ENCODE peak calls at places on chromosome 4, in six cellular contexts. Q is A549, D is ovary, Y is nephron progenitor cell, W is transverse colon, E is fibroblast of lung. L is an unnamed sample.

GRCh38 chr4:3636628-3637320 is 104.6 kb upstream of the LRPAP1 start:
- DNase-seq in Q (no peak), D (no peak), Y (no peak), W (no peak), E (no peak), L (no peak)

GRCh38 chr4:127134490-127134889 is 498.3 kb upstream of the INTU start:
- DNase-seq in Q (no peak), D (no peak), Y (no peak), W (no peak), E (no peak), L (no peak)

GRCh38 chr4:130238121-130238520 is 1142.2 kb downstream of the C4orf33 start:
- DNase-seq in Q (no peak), D (no peak), Y (no peak), W (no peak), E (peak), L (peak)

GRCh38 chr4:114615435-114615834 is 16.8 kb downstream of the UGT8 start:
- DNase-seq in Q (no peak), D (no peak), Y (no peak), W (no peak), E (no peak), L (no peak)

GRCh38 chr4:153522800-153523089 is 56.6 kb downstream of the TMEM131L start:
- DNase-seq in Q (no peak), D (no peak), Y (no peak), W (no peak), E (no peak), L (no peak)

GRCh38 chr4:99824070-99824599 is 7.5 kb downstream of the DAPP1 start:
- DNase-seq in Q (no peak), D (no peak), Y (no peak), W (no peak), E (no peak), L (no peak)

GRCh38 chr4:186621959-186622553 is 66.7 kb upstream of the MTNR1A start:
- DNase-seq in Q (no peak), D (no peak), Y (no peak), W (no peak), E (peak), L (peak)

GRCh38 chr4:80529021-80529420 is 193.5 kb downstream of the CFAP299 start:
- DNase-seq in Q (no peak), D (no peak), Y (no peak), W (no peak), E (no peak), L (no peak)

GRCh38 chr4:141409556-141409955 is 188.9 kb downstream of the ZNF330 start:
- DNase-seq in Q (no peak), D (no peak), Y (no peak), W (no peak), E (no peak), L (no peak)

GRCh38 chr4:141402696-141403095 is 182.0 kb downstream of the ZNF330 start:
- DNase-seq in Q (no peak), D (no peak), Y (no peak), W (no peak), E (no peak), L (no peak)

GRCh38 chr4:141406237-141406636 is 185.5 kb downstream of the ZNF330 start:
- DNase-seq in Q (no peak), D (no peak), Y (no peak), W (no peak), E (no peak), L (no peak)

DNA sequence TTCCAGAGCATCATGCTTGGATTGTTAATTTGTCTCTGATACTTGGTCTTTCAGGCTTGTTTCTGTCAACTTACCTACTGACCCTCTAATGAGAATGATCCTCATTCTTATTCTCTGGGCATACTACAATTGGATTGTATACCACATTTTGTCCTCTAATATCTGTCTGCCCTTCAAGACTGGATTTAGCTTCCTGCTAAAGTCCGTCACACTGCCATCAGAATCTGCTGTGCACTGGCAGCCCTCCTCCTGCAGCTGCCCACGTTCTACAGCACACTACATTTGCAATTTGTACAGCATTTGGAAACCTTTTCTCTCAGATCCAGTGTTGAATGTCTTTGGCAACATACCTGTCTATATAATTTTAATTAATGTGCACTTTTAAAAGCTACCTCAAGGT is 183.1 kb downstream of the ZNF330 start:
- DNase-seq in Q (no peak), D (no peak), Y (no peak), W (no peak), E (no peak), L (no peak)
- TF ChIP-seq CTCF in Q (no peak), D (no peak), Y (no peak), W (no peak), E (no peak), L (no peak)

GRCh38 chr4:94131212-94131611 is 76.5 kb upstream of the SMARCAD1 start:
- DNase-seq in Q (no peak), D (no peak), Y (no peak), W (no peak), E (no peak), L (no peak)

GRCh38 chr4:94127707-94128328 is 79.8 kb upstream of the SMARCAD1 start:
- DNase-seq in Q (peak), D (no peak), Y (no peak), W (no peak), E (peak), L (peak)

DNA sequence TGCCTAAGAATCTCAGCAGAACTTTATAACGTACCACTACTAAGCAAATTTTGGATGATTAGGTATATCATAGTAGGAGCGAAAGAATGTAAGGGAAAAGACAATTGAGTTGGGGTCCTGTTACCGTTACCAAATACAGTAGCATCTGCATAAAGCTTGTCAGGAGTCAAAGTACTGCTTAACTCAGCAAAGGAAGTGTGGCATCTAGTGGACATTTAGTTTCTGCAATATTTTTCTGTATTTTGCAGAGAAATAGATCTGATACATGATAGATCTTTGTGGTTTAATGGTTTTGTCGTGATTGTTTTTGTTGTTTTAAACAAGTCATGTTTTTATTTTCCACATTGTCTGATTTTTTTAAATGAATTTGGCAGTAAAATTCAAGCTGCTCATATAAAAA is 81.0 kb upstream of the SMARCAD1 start:
- DNase-seq in Q (no peak), D (no peak), Y (no peak), W (no peak), E (no peak), L (no peak)
- TF ChIP-seq CTCF in Q (peak), D (no peak), Y (no peak), W (peak), E (no peak), L (peak)

GRCh38 chr4:102143433-102143832 is 201.8 kb downstream of the SLC39A8 start:
- DNase-seq in Q (no peak), D (no peak), Y (no peak), W (no peak), E (no peak), L (peak)

GRCh38 chr4:102137217-102137616 is 208.1 kb downstream of the SLC39A8 start:
- DNase-seq in Q (no peak), D (no peak), Y (no peak), W (no peak), E (no peak), L (no peak)

GRCh38 chr4:102141855-102142254 is 203.4 kb downstream of the SLC39A8 start:
- DNase-seq in Q (no peak), D (no peak), Y (no peak), W (no peak), E (no peak), L (no peak)

GRCh38 chr4:102139132-102139573 is 206.1 kb downstream of the SLC39A8 start:
- DNase-seq in Q (no peak), D (no peak), Y (no peak), W (no peak), E (peak), L (peak)

GRCh38 chr4:102139932-102140331 is 205.3 kb downstream of the SLC39A8 start:
- DNase-seq in Q (no peak), D (no peak), Y (no peak), W (no peak), E (peak), L (peak)
- TF ChIP-seq CTCF in Q (no peak), D (no peak), Y (no peak), W (no peak), E (no peak), L (no peak)

GRCh38 chr4:163544407-163545038 is 50.0 kb downstream of the TMA16 start:
- DNase-seq in Q (peak), D (peak), Y (peak), W (peak), E (peak), L (peak)
- TF ChIP-seq CTCF in Q (peak), D (peak), Y (peak), W (peak), E (peak), L (peak)

L was measured in cardiac fibroblast.